ENCODE peak calls at places on chromosomes 3 and 15, in six cellular contexts. One of them, this sample, is unnamed.
A peak's percentile ranks its signal among the peaks of the same experiment; 100 is the strongest.

GRCh38 chr15:89184367-89184766 is 37.0 kb downstream of the RLBP1 start:
- DNase-seq in astrocyte: no peak
- DNase-seq in fibroblast of lung: no peak
- DNase-seq in SK-N-SH: no peak
- DNase-seq in cardiac muscle cell: peak; percentile 11
- DNase-seq in tibial artery: no peak
- DNase-seq in this sample: peak; percentile 28

GRCh38 chr3:10725067-10725466 is 91.0 kb upstream of the SLC6A11 start:
- DNase-seq in astrocyte: no peak
- DNase-seq in fibroblast of lung: peak; percentile 22
- DNase-seq in SK-N-SH: no peak
- DNase-seq in cardiac muscle cell: peak; percentile 45
- DNase-seq in tibial artery: no peak
- DNase-seq in this sample: no peak

GRCh38 chr3:194396561-194396896 is 2.5 kb downstream of the GP5 start:
- DNase-seq in astrocyte: no peak
- DNase-seq in fibroblast of lung: no peak
- DNase-seq in SK-N-SH: no peak
- DNase-seq in cardiac muscle cell: no peak
- DNase-seq in tibial artery: peak; percentile 41
- DNase-seq in this sample: no peak

GRCh38 chr3:57434041-57434440 is 110.1 kb downstream of the DNAH12 start:
- DNase-seq in astrocyte: peak; percentile 15
- DNase-seq in fibroblast of lung: peak; percentile 33
- DNase-seq in SK-N-SH: peak; percentile 40
- DNase-seq in cardiac muscle cell: peak; percentile 65
- DNase-seq in tibial artery: no peak
- DNase-seq in this sample: no peak

GRCh38 chr3:114624676-114625181 is 330.9 kb downstream of the TIGIT start:
- DNase-seq in astrocyte: peak; percentile 99
- DNase-seq in fibroblast of lung: peak; percentile 99
- DNase-seq in SK-N-SH: peak; percentile 4
- DNase-seq in cardiac muscle cell: peak; percentile 97
- DNase-seq in tibial artery: peak; percentile 98
- DNase-seq in this sample: peak; percentile 91

GRCh38 chr3:176690470-176690869 is 506.8 kb downstream of the TBL1XR1 start:
- DNase-seq in astrocyte: no peak
- DNase-seq in fibroblast of lung: peak; percentile 6
- DNase-seq in SK-N-SH: no peak
- DNase-seq in cardiac muscle cell: no peak
- DNase-seq in tibial artery: no peak
- DNase-seq in this sample: no peak

GRCh38 chr15:100601158-100601557 is 826 bp downstream of the LINS1 start:
- DNase-seq in astrocyte: peak; percentile 4
- DNase-seq in fibroblast of lung: peak; percentile 19
- DNase-seq in SK-N-SH: no peak
- DNase-seq in cardiac muscle cell: peak; percentile 16
- DNase-seq in tibial artery: no peak
- DNase-seq in this sample: peak; percentile 33

GRCh38 chr3:11080492-11080891 is 73.8 kb upstream of the HRH1 start:
- DNase-seq in astrocyte: no peak
- DNase-seq in fibroblast of lung: no peak
- DNase-seq in SK-N-SH: no peak
- DNase-seq in cardiac muscle cell: no peak
- DNase-seq in tibial artery: no peak
- DNase-seq in this sample: no peak

GRCh38 chr15:60049948-60050347 is 45.8 kb downstream of the FOXB1 start:
- DNase-seq in astrocyte: no peak
- DNase-seq in fibroblast of lung: no peak
- DNase-seq in SK-N-SH: no peak
- DNase-seq in cardiac muscle cell: no peak
- DNase-seq in tibial artery: no peak
- DNase-seq in this sample: no peak

GRCh38 chr3:153856932-153857331 is 264.3 kb upstream of the ARHGEF26 start:
- DNase-seq in astrocyte: peak; percentile 13
- DNase-seq in fibroblast of lung: peak; percentile 31
- DNase-seq in SK-N-SH: no peak
- DNase-seq in cardiac muscle cell: no peak
- DNase-seq in tibial artery: no peak
- DNase-seq in this sample: no peak

GRCh38 chr15:97902140-97902780 is 58.2 kb upstream of the ARRDC4 start:
- DNase-seq in astrocyte: no peak
- DNase-seq in fibroblast of lung: no peak
- DNase-seq in SK-N-SH: no peak
- DNase-seq in cardiac muscle cell: peak; percentile 15
- DNase-seq in tibial artery: no peak
- DNase-seq in this sample: no peak

GRCh38 chr3:97353176-97353575 is 411.4 kb upstream of the ARL6 start:
- DNase-seq in astrocyte: no peak
- DNase-seq in fibroblast of lung: no peak
- DNase-seq in SK-N-SH: no peak
- DNase-seq in cardiac muscle cell: no peak
- DNase-seq in tibial artery: no peak
- DNase-seq in this sample: no peak

GRCh38 chr3:38555926-38556325 is 59.8 kb downstream of the EXOG start:
- DNase-seq in astrocyte: no peak
- DNase-seq in fibroblast of lung: no peak
- DNase-seq in SK-N-SH: no peak
- DNase-seq in cardiac muscle cell: no peak
- DNase-seq in tibial artery: no peak
- DNase-seq in this sample: no peak

GRCh38 chr15:87680200-87680599 is 576.3 kb downstream of the NTRK3 start:
- DNase-seq in astrocyte: peak; percentile 23
- DNase-seq in fibroblast of lung: peak; percentile 38
- DNase-seq in SK-N-SH: no peak
- DNase-seq in cardiac muscle cell: no peak
- DNase-seq in tibial artery: no peak
- DNase-seq in this sample: no peak

GRCh38 chr15:52960283-52960682 is 170.1 kb upstream of the ONECUT1 start:
- DNase-seq in astrocyte: no peak
- DNase-seq in fibroblast of lung: no peak
- DNase-seq in SK-N-SH: no peak
- DNase-seq in cardiac muscle cell: no peak
- DNase-seq in tibial artery: no peak
- DNase-seq in this sample: no peak

GRCh38 chr15:20351448-20351961 is 190.1 kb downstream of the GOLGA6L6 start:
- DNase-seq in astrocyte: no peak
- DNase-seq in fibroblast of lung: no peak
- DNase-seq in SK-N-SH: no peak
- DNase-seq in cardiac muscle cell: no peak
- DNase-seq in tibial artery: peak; percentile 63
- DNase-seq in this sample: no peak

GRCh38 chr3:73687081-73688004 is 62.6 kb upstream of the PDZRN3 start:
- DNase-seq in astrocyte: no peak
- DNase-seq in fibroblast of lung: no peak
- DNase-seq in SK-N-SH: peak; percentile 28
- DNase-seq in cardiac muscle cell: no peak
- DNase-seq in tibial artery: no peak
- DNase-seq in this sample: peak; percentile 14

GRCh38 chr3:128408693-128409620 is 57.7 kb downstream of the DNAJB8 start:
- DNase-seq in astrocyte: no peak
- DNase-seq in fibroblast of lung: no peak
- DNase-seq in SK-N-SH: peak; percentile 84
- DNase-seq in cardiac muscle cell: no peak
- DNase-seq in tibial artery: no peak
- DNase-seq in this sample: peak; percentile 94

GRCh38 chr15:38688761-38689160 is 124.1 kb upstream of the RASGRP1 start:
- DNase-seq in astrocyte: no peak
- DNase-seq in fibroblast of lung: no peak
- DNase-seq in SK-N-SH: no peak
- DNase-seq in cardiac muscle cell: no peak
- DNase-seq in tibial artery: no peak
- DNase-seq in this sample: no peak

GRCh38 chr3:104629038-104629437 is 737.7 kb upstream of the ALCAM start:
- DNase-seq in astrocyte: peak; percentile 86
- DNase-seq in fibroblast of lung: peak; percentile 90
- DNase-seq in SK-N-SH: no peak
- DNase-seq in cardiac muscle cell: peak; percentile 66
- DNase-seq in tibial artery: no peak
- DNase-seq in this sample: no peak

GRCh38 chr3:129015388-129016105 is 14.4 kb downstream of the EFCC1 start:
- DNase-seq in astrocyte: no peak
- DNase-seq in fibroblast of lung: no peak
- DNase-seq in SK-N-SH: no peak
- DNase-seq in cardiac muscle cell: peak; percentile 36
- DNase-seq in tibial artery: no peak
- DNase-seq in this sample: no peak

DNA sequence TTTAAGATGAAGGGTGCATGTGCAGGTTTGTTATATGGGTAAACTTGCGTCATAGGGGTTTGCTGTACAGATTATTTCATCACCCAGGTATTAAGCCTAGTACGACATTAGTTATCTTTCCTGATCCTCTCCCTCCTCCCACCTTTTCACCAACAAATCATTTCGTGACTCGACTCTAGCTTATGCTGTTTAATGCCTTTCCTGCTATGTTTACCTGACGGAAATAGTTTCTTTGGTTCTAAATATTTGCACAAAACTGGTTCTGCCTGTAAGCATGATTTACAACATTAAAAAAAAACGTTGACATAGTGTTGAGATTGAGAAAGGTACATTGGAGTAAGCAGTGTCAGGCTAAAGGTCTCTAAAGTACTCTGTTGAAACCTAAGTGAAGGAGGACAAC is 2.4 kb downstream of the GNL3 start:
- DNase-seq in astrocyte: no peak
- DNase-seq in fibroblast of lung: no peak
- DNase-seq in SK-N-SH: no peak
- DNase-seq in cardiac muscle cell: no peak
- DNase-seq in tibial artery: no peak
- DNase-seq in this sample: no peak
- H3K4me1 ChIP-seq in astrocyte: peaks cover 31% of the 10 kb centered on the region
- H3K4me1 ChIP-seq in fibroblast of lung: peaks cover 9% of the 10 kb centered on the region
- H3K4me1 ChIP-seq in SK-N-SH: peaks cover 5% of the 10 kb centered on the region
- H3K4me1 ChIP-seq in cardiac muscle cell: peaks cover 12% of the 10 kb centered on the region
- H3K4me1 ChIP-seq in tibial artery: peaks cover 23% of the 10 kb centered on the region
- H3K4me1 ChIP-seq in this sample: no peaks in the 10 kb centered on the region

DNA sequence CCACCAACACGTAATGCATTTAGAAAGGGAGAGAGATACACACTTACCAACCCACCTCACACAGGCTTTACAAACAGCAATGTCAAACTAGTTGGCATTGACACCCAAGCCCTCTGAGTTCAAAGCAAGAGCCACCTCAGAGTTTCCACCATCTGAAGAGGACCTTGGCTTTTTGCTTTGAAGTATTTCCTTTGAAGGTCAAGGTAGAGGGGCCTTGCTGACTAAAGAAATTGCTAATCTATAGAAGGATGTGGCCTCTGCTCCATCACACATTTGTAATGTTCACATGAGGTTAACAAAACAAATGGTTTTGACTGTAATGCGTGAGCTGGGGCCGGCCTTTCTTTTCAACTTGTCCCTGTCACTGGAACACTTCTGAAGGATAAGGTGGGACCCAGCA is 117.7 kb downstream of the POLR2M start:
- DNase-seq in astrocyte: no peak
- DNase-seq in fibroblast of lung: no peak
- DNase-seq in SK-N-SH: no peak
- DNase-seq in cardiac muscle cell: no peak
- DNase-seq in tibial artery: no peak
- DNase-seq in this sample: no peak
- H3K4me3 ChIP-seq in astrocyte: no peak overlapping the region
- H3K4me3 ChIP-seq in fibroblast of lung: no peak overlapping the region
- H3K4me3 ChIP-seq in SK-N-SH: no peak overlapping the region
- H3K4me3 ChIP-seq in cardiac muscle cell: no peak overlapping the region
- H3K4me3 ChIP-seq in tibial artery: no peak overlapping the region
- H3K4me3 ChIP-seq in this sample: no peak overlapping the region

DNA sequence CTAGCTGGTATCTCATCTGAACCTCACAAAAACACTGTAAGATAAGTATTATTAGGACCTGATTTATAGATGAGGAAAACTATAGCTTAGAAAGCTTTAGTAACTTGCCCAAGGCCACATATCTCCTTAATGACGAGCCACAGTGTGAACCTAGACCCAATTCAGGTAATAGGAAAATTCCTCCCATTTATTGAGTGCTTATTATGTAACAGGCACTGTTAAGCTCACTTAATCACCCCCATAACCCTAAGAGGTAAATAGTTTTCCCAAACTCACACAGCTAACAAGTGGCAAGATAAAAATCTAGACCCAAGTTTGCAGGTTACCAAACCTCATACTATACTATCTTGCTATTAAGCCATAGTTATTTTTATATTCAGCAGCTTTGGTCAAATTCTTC is 7.9 kb downstream of the WDR5B start:
- DNase-seq in astrocyte: no peak
- DNase-seq in fibroblast of lung: no peak
- DNase-seq in SK-N-SH: no peak
- DNase-seq in cardiac muscle cell: no peak
- DNase-seq in tibial artery: no peak
- DNase-seq in this sample: no peak
- H3K36me3 ChIP-seq in astrocyte: peaks cover 11% of the 10 kb centered on the region
- H3K36me3 ChIP-seq in fibroblast of lung: no peaks in the 10 kb centered on the region
- H3K36me3 ChIP-seq in SK-N-SH: peaks cover 32% of the 10 kb centered on the region
- H3K36me3 ChIP-seq in cardiac muscle cell: peaks cover 89% of the 10 kb centered on the region
- H3K36me3 ChIP-seq in tibial artery: peaks cover 2% of the 10 kb centered on the region
- H3K36me3 ChIP-seq in this sample: peaks cover 32% of the 10 kb centered on the region

GRCh38 chr3:52705438-52705687 is 228 bp downstream of the GLT8D1 start:
- DNase-seq in astrocyte: no peak
- DNase-seq in fibroblast of lung: no peak
- DNase-seq in SK-N-SH: no peak
- DNase-seq in cardiac muscle cell: no peak
- DNase-seq in tibial artery: no peak
- DNase-seq in this sample: no peak
- H3K4me1 ChIP-seq in astrocyte: peaks cover 24% of the 10 kb centered on the region
- H3K4me1 ChIP-seq in fibroblast of lung: peaks cover 5% of the 10 kb centered on the region
- H3K4me1 ChIP-seq in SK-N-SH: peaks cover 9% of the 10 kb centered on the region
- H3K4me1 ChIP-seq in cardiac muscle cell: peaks cover 6% of the 10 kb centered on the region
- H3K4me1 ChIP-seq in tibial artery: peaks cover 38% of the 10 kb centered on the region
- H3K4me1 ChIP-seq in this sample: no peaks in the 10 kb centered on the region

GRCh38 chr3:43288366-43288765 is 2.0 kb downstream of the SNRK start:
- DNase-seq in astrocyte: peak; percentile 7
- DNase-seq in fibroblast of lung: peak; percentile 17
- DNase-seq in SK-N-SH: no peak
- DNase-seq in cardiac muscle cell: peak; percentile 43
- DNase-seq in tibial artery: no peak
- DNase-seq in this sample: no peak

GRCh38 chr3:43286115-43286885 is at the start of gene SNRK:
- DNase-seq in astrocyte: peak; percentile 49
- DNase-seq in fibroblast of lung: peak; percentile 66
- DNase-seq in SK-N-SH: peak; percentile 99
- DNase-seq in cardiac muscle cell: peak; percentile 80
- DNase-seq in tibial artery: peak; percentile 92
- DNase-seq in this sample: peak; percentile 85

GRCh38 chr3:43287514-43287913 is 1.2 kb downstream of the SNRK start:
- DNase-seq in astrocyte: no peak
- DNase-seq in fibroblast of lung: peak; percentile 13
- DNase-seq in SK-N-SH: no peak
- DNase-seq in cardiac muscle cell: peak; percentile 9
- DNase-seq in tibial artery: no peak
- DNase-seq in this sample: no peak

GRCh38 chr3:43286886-43287301 is 554 bp downstream of the SNRK start:
- DNase-seq in astrocyte: peak; percentile 6
- DNase-seq in fibroblast of lung: peak; percentile 15
- DNase-seq in SK-N-SH: peak; percentile 79
- DNase-seq in cardiac muscle cell: no peak
- DNase-seq in tibial artery: no peak
- DNase-seq in this sample: peak; percentile 23

DNA sequence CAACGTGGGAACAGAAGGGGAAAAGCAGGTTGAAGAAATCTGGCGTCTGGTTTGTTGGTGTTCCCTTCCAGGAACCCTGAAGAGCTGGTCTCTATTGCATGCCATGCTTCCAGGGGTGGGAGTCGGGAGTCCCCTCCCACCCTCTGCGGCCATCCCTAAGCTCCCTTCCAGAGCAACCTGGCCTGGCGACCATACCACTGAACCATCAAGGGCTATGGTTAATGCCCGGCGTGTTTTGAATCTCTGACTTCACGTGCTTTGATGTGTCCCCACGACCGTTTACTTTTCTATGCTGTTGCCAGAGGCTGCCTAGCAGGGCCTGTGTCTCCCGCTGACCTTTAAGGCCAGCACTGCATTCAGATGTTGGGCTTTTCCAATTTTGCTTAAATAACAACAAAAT is 696 bp upstream of the SNRK start:
- DNase-seq in astrocyte: no peak
- DNase-seq in fibroblast of lung: no peak
- DNase-seq in SK-N-SH: peak; percentile 23
- DNase-seq in cardiac muscle cell: no peak
- DNase-seq in tibial artery: no peak
- DNase-seq in this sample: no peak
- H3K4me3 ChIP-seq in astrocyte: no peak overlapping the region
- H3K4me3 ChIP-seq in fibroblast of lung: peak overlapping the region; percentile 70
- H3K4me3 ChIP-seq in SK-N-SH: no peak overlapping the region
- H3K4me3 ChIP-seq in cardiac muscle cell: peak overlapping the region; percentile 72
- H3K4me3 ChIP-seq in tibial artery: peak overlapping the region; percentile 66
- H3K4me3 ChIP-seq in this sample: peak overlapping the region; percentile 59